ENCODE peak calls at places on chromosome 11, in five cellular contexts. Y, U, A, D and M are unnamed samples.

GRCh38 chr11:4543561-4543960 is 1.4 kb upstream of the OR52M1 start:
- DNase-seq in Y (peak; percentile 40), U (peak; percentile 13), A (no peak), D (no peak), M (no peak)

GRCh38 chr11:5620606-5621521 is 3.9 kb upstream of the TRIM34 start:
- DNase-seq in Y (peak; percentile 92), U (peak; percentile 91), A (no peak), D (no peak), M (no peak)

GRCh38 chr11:12179019-12179418 is 68.6 kb downstream of the MICAL2 start:
- DNase-seq in Y (no peak), U (no peak), A (no peak), D (no peak), M (no peak)

GRCh38 chr11:22728600-22729394 is 62.4 kb downstream of the GAS2 start:
- DNase-seq in Y (peak; percentile 28), U (no peak), A (no peak), D (no peak), M (no peak)

GRCh38 chr11:61163714-61164609 is 2.7 kb upstream of the VPS37C start:
- DNase-seq in Y (no peak), U (no peak), A (no peak), D (no peak), M (no peak)

GRCh38 chr11:9001736-9002135 is 2.1 kb downstream of the NRIP3 start:
- DNase-seq in Y (peak; percentile 94), U (no peak), A (no peak), D (no peak), M (no peak)

GRCh38 chr11:15947681-15948648 is 408.4 kb downstream of the SOX6 start:
- DNase-seq in Y (no peak), U (no peak), A (no peak), D (no peak), M (no peak)

GRCh38 chr11:4626207-4627105 is 10.8 kb upstream of the OR51D1 start:
- DNase-seq in Y (peak; percentile 73), U (peak; percentile 78), A (peak; percentile 68), D (no peak), M (peak; percentile 82)

GRCh38 chr11:17021550-17021949 is 7.3 kb upstream of the PLEKHA7 start:
- DNase-seq in Y (no peak), U (no peak), A (no peak), D (no peak), M (no peak)

GRCh38 chr11:88204353-88204752 is 29.1 kb upstream of the RAB38 start:
- DNase-seq in Y (no peak), U (no peak), A (no peak), D (no peak), M (no peak)